ENCODE peak calls at places on chromosomes 13 and 19, in five cellular contexts. G is mammary epithelial cell, S is mesendoderm, X is right cardiac atrium, O is colonic mucosa. I is an unnamed sample. For H3K4me1, the result is how much of the 10 kb centered on the place peaks cover.

GRCh38 chr13:113448885-113449692 is 4.2 kb downstream of the ADPRHL1 start:
- DNase-seq in G (no peak), O (peak), S (no peak), X (no peak), I (peak)

GRCh38 chr13:49976314-49977258 is 20.3 kb upstream of the TRIM13 start:
- DNase-seq in S (peak), X (peak), G (peak), O (peak), I (peak)

GRCh38 chr19:55678121-55678671 is 3.2 kb downstream of the EPN1 start:
- DNase-seq in S (no peak), G (no peak), O (no peak), X (peak), I (no peak)

GRCh38 chr19:52142001-52142595 is 2.4 kb upstream of the ZNF616 start:
- DNase-seq in O (no peak), X (no peak), S (no peak), G (peak), I (no peak)

GRCh38 chr19:3548594-3548993 is 8.8 kb downstream of the MFSD12 start:
- DNase-seq in X (no peak), S (no peak), G (no peak), O (no peak), I (no peak)

GRCh38 chr19:57282011-57282636 is 1.8 kb downstream of the ZNF460 start:
- DNase-seq in G (peak), S (no peak), O (no peak), X (no peak), I (no peak)

GRCh38 chr13:112881656-112882554 is 87.1 kb upstream of the MCF2L start:
- DNase-seq in X (peak), O (no peak), S (no peak), G (no peak), I (no peak)

GRCh38 chr19:28456264-28456663 is 756.7 kb downstream of the UQCRFS1 start:
- DNase-seq in X (no peak), G (no peak), S (no peak), O (no peak), I (no peak)

GRCh38 chr19:12774588-12775555 is at the start of gene HOOK2:
- DNase-seq in X (peak), O (peak), G (peak), S (peak), I (peak)

GRCh38 chr19:50313812-50314536 is 15.2 kb downstream of the KCNC3 start:
- DNase-seq in X (no peak), O (no peak), S (peak), G (no peak), I (no peak)

GRCh38 chr19:5600797-5601196 is 21.8 kb downstream of the SAFB2 start:
- DNase-seq in X (no peak), S (no peak), O (no peak), G (no peak), I (no peak)

GRCh38 chr13:77516342-77516789 is 19.1 kb upstream of the SCEL start:
- DNase-seq in O (no peak), X (no peak), S (no peak), G (peak), I (no peak)

GRCh38 chr19:39053276-39054090 is 21.1 kb upstream of the FBXO27 start:
- DNase-seq in O (peak), G (no peak), S (no peak), X (no peak), I (no peak)

GRCh38 chr13:60431108-60431700 is 34.2 kb downstream of the TDRD3 start:
- DNase-seq in O (no peak), S (peak), G (peak), X (no peak), I (peak)

GRCh38 chr13:49444517-49445395 is 682 bp downstream of the SETDB2 start:
- DNase-seq in S (peak), X (no peak), G (peak), O (peak), I (peak)

GRCh38 chr13:83819611-83820010 is 62.7 kb downstream of the SLITRK1 start:
- DNase-seq in X (no peak), S (no peak), G (no peak), O (no peak), I (no peak)

GRCh38 chr13:85666356-85666755 is 132.9 kb downstream of the SLITRK6 start:
- DNase-seq in S (peak), X (no peak), O (no peak), G (no peak), I (no peak)

GRCh38 chr13:99948411-99948810 is 23.2 kb downstream of the ZIC5 start:
- DNase-seq in S (no peak), X (no peak), O (no peak), G (no peak), I (no peak)

GRCh38 chr19:53553159-53553558 is 15.2 kb downstream of the ZNF331 start:
- DNase-seq in G (no peak), S (no peak), X (no peak), O (no peak), I (no peak)

DNA sequence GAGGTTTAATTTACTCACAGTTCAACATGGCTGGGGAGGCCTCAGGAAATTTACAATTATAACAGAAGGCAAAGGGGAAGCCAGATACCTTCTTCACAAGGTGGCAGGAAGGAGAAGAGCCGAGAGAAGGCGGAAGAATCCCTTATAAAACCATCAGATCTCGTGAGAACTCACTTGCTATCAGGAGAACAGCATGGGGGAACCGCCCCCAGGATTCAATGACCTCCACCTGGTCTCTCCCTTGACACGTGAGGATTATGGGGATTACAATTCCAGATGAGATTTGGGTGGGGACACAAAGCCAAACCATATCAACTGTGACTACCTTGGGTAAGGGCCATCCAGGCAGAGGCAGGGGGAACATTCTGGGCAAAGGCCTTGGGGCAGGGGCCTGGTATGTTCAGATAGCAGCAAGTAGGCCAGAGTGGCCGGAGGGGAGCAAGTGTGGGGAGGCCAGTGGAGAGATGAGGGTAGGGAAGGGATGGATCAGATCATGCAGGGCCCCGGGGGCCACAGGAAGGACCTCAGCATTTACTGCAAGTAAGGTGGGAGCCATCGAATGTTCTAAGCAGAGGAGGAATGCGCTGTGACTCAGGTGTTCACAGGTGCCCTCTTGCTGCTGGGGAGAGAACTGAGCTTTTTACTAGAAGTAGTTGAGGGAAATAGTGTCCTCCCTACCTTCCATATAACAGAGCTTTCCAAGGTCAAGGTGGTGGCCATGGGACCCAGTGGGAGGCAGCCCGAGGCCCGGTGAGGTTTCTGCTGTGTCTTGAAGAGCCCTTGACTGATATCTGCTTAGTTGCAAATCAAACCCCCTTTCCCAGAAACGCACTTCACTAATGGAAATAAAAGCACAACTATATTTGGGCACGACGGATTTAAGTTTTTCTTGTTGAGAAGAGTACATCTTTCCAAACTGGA is 18.0 kb downstream of the RAB3D start:
- DNase-seq in S (peak), G (no peak), X (peak), O (no peak), I (no peak)
- H3K4me1 ChIP-seq in S (under half), G (under half), X (under half), O (under half), I (under half)

GRCh38 chr13:40534456-40534855 is 132.0 kb downstream of the FOXO1 start:
- DNase-seq in G (no peak), S (no peak), O (no peak), X (no peak), I (no peak)
- H3K4me1 ChIP-seq in G (under half), S (under half), O (under half), X (under half), I (under half)

DNA sequence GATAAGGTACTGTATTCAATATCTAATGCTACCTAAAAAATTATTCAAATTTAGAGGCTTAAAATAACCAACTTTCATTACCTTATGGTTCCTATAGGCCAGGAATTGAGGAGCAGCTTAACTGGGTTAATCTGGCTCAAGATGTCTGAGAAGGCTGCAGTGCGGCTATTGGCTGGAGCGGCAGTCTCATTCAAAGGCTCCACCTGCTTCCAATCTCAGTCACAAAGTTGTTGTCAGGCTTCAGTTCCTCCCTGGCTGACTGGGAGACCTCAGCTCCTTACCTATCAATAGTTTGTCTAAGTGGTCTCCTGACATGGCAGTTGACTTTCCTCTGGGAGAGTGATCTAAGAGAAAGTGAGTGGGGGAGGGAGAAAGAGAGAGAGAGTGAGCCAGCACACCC is 259.7 kb upstream of the NBEA start:
- DNase-seq in X (no peak), O (no peak), S (no peak), G (no peak), I (no peak)
- H3K4me1 ChIP-seq in X (under half), O (under half), S (under half), G (under half), I (under half)

GRCh38 chr19:16376649-16377048 is 52.0 kb downstream of the KLF2 start:
- DNase-seq in G (no peak), X (peak), O (no peak), S (peak), I (peak)

GRCh38 chr19:16377521-16377920 is 52.9 kb downstream of the KLF2 start:
- DNase-seq in X (no peak), O (no peak), S (no peak), G (no peak), I (no peak)

GRCh38 chr19:16379521-16380313 is 55.1 kb downstream of the KLF2 start:
- DNase-seq in O (no peak), G (no peak), X (no peak), S (no peak), I (no peak)

GRCh38 chr19:16380314-16380695 is 55.7 kb downstream of the KLF2 start:
- DNase-seq in X (no peak), O (no peak), S (no peak), G (no peak), I (no peak)

DNA sequence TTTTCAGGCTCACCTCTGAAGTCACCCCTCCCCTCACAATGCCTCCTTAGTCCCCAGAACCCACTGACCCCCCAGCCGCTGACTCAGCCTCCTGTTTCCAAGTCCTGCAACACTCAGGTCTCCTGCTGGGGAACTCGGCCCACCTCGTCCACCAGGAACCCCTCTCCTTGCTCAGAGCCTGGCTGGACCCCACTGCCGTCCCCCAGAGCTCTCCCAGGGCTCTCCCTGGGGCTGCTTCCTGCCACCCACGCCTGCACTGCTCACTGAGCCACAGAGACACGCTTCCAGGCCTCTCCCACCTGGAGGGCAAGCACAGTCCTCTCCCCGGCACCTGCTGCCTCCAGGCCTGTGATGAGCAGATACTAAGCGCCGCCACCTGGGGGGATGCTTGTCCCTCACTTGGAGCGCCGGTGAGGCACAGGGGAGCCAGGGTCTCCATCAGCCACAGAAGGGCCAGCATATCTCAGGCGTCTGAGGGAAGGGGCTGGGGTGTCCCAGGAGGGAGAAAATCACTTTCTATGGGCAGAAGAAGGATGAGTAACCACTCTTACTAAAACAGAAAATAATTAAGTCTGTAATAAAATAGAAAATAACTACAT is 53.8 kb downstream of the KLF2 start:
- DNase-seq in S (no peak), G (no peak), O (no peak), X (no peak), I (no peak)
- H3K4me1 ChIP-seq in S (under half), G (under half), O (under half), X (under half), I (half or more)

GRCh38 chr19:38015216-38015615 is 108.2 kb downstream of the SIPA1L3 start:
- DNase-seq in X (no peak), G (peak), O (no peak), S (peak), I (no peak)

GRCh38 chr19:38011426-38011825 is 104.4 kb downstream of the SIPA1L3 start:
- DNase-seq in S (no peak), O (no peak), G (no peak), X (no peak), I (no peak)

GRCh38 chr19:38013913-38014575 is 107.0 kb downstream of the SIPA1L3 start:
- DNase-seq in O (no peak), X (no peak), S (no peak), G (no peak), I (no peak)

GRCh38 chr19:38012290-38012689 is 105.3 kb downstream of the SIPA1L3 start:
- DNase-seq in G (no peak), S (no peak), X (no peak), O (no peak), I (no peak)

DNA sequence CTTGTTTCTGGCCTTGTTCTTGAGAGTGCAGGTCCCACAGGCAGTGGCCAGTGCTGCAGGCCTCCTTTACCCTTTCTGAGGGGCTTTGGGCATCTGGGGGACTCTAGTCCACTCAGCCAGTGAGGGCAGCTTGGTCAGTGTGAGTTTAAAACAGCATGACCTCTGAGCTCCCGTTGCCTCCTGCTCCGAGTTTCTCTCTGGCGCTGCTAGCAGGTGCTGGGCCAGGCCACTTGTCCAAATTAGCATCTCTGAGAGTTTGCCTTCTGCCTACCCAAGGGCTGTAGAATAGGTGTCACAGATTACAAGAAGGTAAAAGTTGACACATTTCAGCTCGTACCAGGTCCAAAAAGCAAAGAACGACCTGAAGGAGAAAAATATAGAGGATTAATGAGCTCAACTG is 105.9 kb downstream of the SIPA1L3 start:
- DNase-seq in S (no peak), G (no peak), O (no peak), X (no peak), I (no peak)
- H3K4me1 ChIP-seq in S (under half), G (under half), O (under half), X (under half), I (under half)

GRCh38 chr13:71606818-71607217 is 260.2 kb downstream of the DACH1 start:
- DNase-seq in O (no peak), X (no peak), G (no peak), S (no peak), I (no peak)
- H3K4me1 ChIP-seq in O (under half), X (under half), G (under half), S (under half), I (under half)